ENCODE peak calls at places on chromosomes 12 and 14, in six cellular contexts. X is mesothelial cell of epicardium, L is thoracic aorta, Y is brain microvascular endothelial cell, G is heart left ventricle, S is AG04450. A is an unnamed sample.

GRCh38 chr12:49825360-49825970 is 2.7 kb downstream of the NCKAP5L start:
- DNase-seq in X (no peak), L (no peak), Y (peak), G (peak), S (no peak), A (no peak)

GRCh38 chr14:93011650-93012317 is 88.8 kb downstream of the CHGA start:
- DNase-seq in X (no peak), L (no peak), Y (no peak), G (no peak), S (no peak), A (no peak)

GRCh38 chr12:6193853-6194815 is 6.1 kb upstream of the CD9 start:
- DNase-seq in X (no peak), L (no peak), Y (no peak), G (no peak), S (no peak), A (no peak)

GRCh38 chr12:70744133-70744532 is 106.9 kb upstream of the PTPRB start:
- DNase-seq in X (no peak), L (no peak), Y (no peak), G (no peak), S (no peak), A (no peak)

GRCh38 chr14:67987596-67987995 is 168.0 kb downstream of the RAD51B start:
- DNase-seq in X (no peak), L (no peak), Y (peak), G (no peak), S (peak), A (no peak)

GRCh38 chr14:70635971-70636595 is 5.6 kb upstream of the TTC9 start:
- DNase-seq in X (no peak), L (no peak), Y (no peak), G (no peak), S (no peak), A (no peak)

GRCh38 chr12:71475280-71475679 is 35.7 kb downstream of the LGR5 start:
- DNase-seq in X (no peak), L (no peak), Y (no peak), G (no peak), S (no peak), A (no peak)

GRCh38 chr12:916240-916639 is 33.3 kb downstream of the RAD52 start:
- DNase-seq in X (no peak), L (no peak), Y (no peak), G (no peak), S (no peak), A (no peak)

GRCh38 chr14:93765032-93765626 is 23.2 kb downstream of the PRIMA1 start:
- DNase-seq in X (no peak), L (no peak), Y (no peak), G (no peak), S (no peak), A (no peak)

GRCh38 chr12:51868821-51869489 is 18.9 kb upstream of the ANKRD33 start:
- DNase-seq in X (no peak), L (no peak), Y (no peak), G (peak), S (no peak), A (no peak)

GRCh38 chr14:98612434-98613200 is 659.4 kb downstream of the BCL11B start:
- DNase-seq in X (no peak), L (no peak), Y (no peak), G (no peak), S (no peak), A (no peak)

GRCh38 chr12:131076791-131077747 is 123.4 kb downstream of the ADGRD1 start:
- DNase-seq in X (no peak), L (no peak), Y (no peak), G (peak), S (no peak), A (no peak)

GRCh38 chr14:95067526-95067925 is 89.8 kb downstream of the DICER1 start:
- DNase-seq in X (no peak), L (no peak), Y (no peak), G (no peak), S (no peak), A (no peak)

GRCh38 chr14:72653026-72653425 is 240.9 kb downstream of the DPF3 start:
- DNase-seq in X (no peak), L (no peak), Y (no peak), G (no peak), S (no peak), A (no peak)

DNA sequence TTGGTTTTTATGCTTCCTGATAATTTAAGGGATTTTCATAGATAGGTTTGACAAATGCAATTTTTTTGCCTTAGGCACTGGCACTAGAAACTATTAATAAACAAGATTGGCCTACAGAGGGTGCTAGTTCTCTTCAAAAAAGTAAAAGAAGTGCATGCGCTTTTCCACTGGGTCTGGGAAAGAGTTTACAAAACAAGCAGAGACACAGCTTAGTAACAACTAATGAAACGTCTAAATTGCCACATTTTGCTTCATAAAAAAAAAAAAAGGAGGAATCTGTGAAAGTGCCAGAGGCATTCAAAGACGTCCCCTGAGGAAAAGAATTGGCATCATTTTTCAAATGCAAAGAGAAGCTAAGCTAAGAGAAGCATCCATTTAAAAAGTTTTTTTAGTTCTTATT is 58.3 kb upstream of the EEA1 start:
- DNase-seq in X (no peak), L (no peak), Y (peak), G (no peak), S (peak), A (no peak)
- TF ChIP-seq CTCF in X (peak), L (peak), Y (peak), G (peak), S (peak), A (peak)

DNA sequence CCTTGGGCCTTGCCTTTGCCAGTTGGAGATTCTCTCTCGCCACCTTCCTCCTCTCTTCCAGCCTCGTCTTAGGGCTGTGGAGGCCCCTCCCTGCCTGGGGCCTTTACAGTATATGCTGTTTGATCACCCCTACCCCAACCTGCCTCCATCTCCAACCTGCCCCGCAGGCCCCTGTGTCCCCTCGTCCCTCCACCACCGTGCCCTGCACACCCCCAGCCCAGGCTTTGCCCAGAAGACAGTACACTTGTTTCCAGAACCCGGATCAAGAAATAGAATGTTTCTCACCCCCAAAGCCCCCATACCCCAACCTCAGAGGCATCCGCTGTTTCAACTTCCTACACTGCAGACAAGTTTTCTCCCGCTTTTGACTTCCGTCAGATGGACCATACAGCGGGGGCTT is 202.3 kb upstream of the C14orf180 start:
- DNase-seq in X (no peak), L (no peak), Y (no peak), G (peak), S (no peak), A (no peak)
- TF ChIP-seq CTCF in X (no peak), L (no peak), Y (no peak), G (no peak), S (no peak), A (no peak)

GRCh38 chr14:69154779-69155178 is 1.9 kb upstream of the DCAF5 start:
- DNase-seq in X (no peak), L (peak), Y (peak), G (no peak), S (no peak), A (no peak)
- TF ChIP-seq CTCF in X (no peak), L (no peak), Y (peak), G (no peak), S (no peak), A (no peak)

DNA sequence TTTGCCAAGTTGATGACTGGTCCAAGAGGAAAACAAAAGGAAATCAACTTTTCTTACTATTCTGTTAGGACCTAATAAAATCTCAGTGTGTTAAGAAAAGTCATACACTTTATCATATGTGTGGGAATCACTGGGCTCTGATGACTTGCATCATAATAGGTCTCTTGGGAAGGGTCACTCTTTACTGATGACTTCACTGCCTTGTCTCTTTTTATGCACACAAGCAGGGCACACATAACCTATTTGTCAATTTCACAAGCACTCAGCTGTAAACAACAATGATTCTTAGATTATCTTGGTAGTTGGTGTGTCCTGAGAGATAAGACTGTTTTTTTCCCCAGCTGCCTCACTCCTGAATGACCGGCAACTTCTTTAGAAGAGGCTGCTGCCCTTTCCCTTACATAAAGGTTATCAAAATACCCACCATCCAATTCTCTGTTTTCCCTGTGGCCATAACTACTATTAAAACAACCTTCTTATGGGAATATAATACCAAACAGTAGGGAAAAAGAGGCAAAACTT is 50.9 kb upstream of the INSM2 start:
- DNase-seq in X (no peak), L (no peak), Y (no peak), G (no peak), S (no peak), A (no peak)
- TF ChIP-seq CTCF in X (no peak), L (no peak), Y (no peak), G (no peak), S (no peak), A (no peak)

GRCh38 chr12:43733687-43734086 is 24.9 kb downstream of the PUS7L start:
- DNase-seq in X (no peak), L (no peak), Y (no peak), G (no peak), S (no peak), A (no peak)
- TF ChIP-seq CTCF in X (no peak), L (no peak), Y (no peak), G (no peak), S (peak), A (no peak)

A was measured in omental fat pad.